ENCODE peak calls at places on chromosomes 5 and 9, in six cellular contexts. One of them, this sample, is unnamed.

GRCh38 chr5:93107141-93107540 is 473.9 kb downstream of the NR2F1-AS1 start:
- DNase-seq in cardiac muscle cell: no peak
- DNase-seq in foreskin fibroblast: no peak
- DNase-seq in mucosa of descending colon: no peak
- DNase-seq in HFF-Myc: no peak
- DNase-seq in keratinocyte: no peak
- DNase-seq in this sample: no peak

GRCh38 chr9:116193636-116194035 is 40.0 kb downstream of the PAPPA start:
- DNase-seq in keratinocyte: peak; percentile 19
- DNase-seq in mucosa of descending colon: no peak
- DNase-seq in HFF-Myc: no peak
- DNase-seq in foreskin fibroblast: peak; percentile 82
- DNase-seq in cardiac muscle cell: peak; percentile 60
- DNase-seq in this sample: no peak

GRCh38 chr5:164002653-164003052 is 497.2 kb downstream of the MAT2B start:
- DNase-seq in keratinocyte: no peak
- DNase-seq in foreskin fibroblast: no peak
- DNase-seq in cardiac muscle cell: peak; percentile 5
- DNase-seq in mucosa of descending colon: no peak
- DNase-seq in HFF-Myc: no peak
- DNase-seq in this sample: no peak

GRCh38 chr5:133460172-133460758 is 152.1 kb downstream of the FSTL4 start:
- DNase-seq in foreskin fibroblast: no peak
- DNase-seq in cardiac muscle cell: peak; percentile 15
- DNase-seq in mucosa of descending colon: peak; percentile 40
- DNase-seq in keratinocyte: no peak
- DNase-seq in HFF-Myc: no peak
- DNase-seq in this sample: no peak

GRCh38 chr5:62343428-62343827 is 37.4 kb downstream of the KIF2A start:
- DNase-seq in mucosa of descending colon: no peak
- DNase-seq in cardiac muscle cell: peak; percentile 16
- DNase-seq in foreskin fibroblast: no peak
- DNase-seq in HFF-Myc: no peak
- DNase-seq in keratinocyte: peak; percentile 4
- DNase-seq in this sample: no peak

GRCh38 chr5:50717615-50718014 is 51.2 kb downstream of the PARP8 start:
- DNase-seq in foreskin fibroblast: no peak
- DNase-seq in HFF-Myc: no peak
- DNase-seq in keratinocyte: no peak
- DNase-seq in mucosa of descending colon: no peak
- DNase-seq in cardiac muscle cell: no peak
- DNase-seq in this sample: no peak

GRCh38 chr5:34570721-34571379 is 85.3 kb upstream of the RAI14 start:
- DNase-seq in mucosa of descending colon: no peak
- DNase-seq in cardiac muscle cell: peak; percentile 77
- DNase-seq in keratinocyte: no peak
- DNase-seq in foreskin fibroblast: peak; percentile 53
- DNase-seq in HFF-Myc: no peak
- DNase-seq in this sample: no peak

GRCh38 chr5:135821061-135821781 is 13.2 kb upstream of the SLC25A48 start:
- DNase-seq in foreskin fibroblast: no peak
- DNase-seq in cardiac muscle cell: no peak
- DNase-seq in HFF-Myc: no peak
- DNase-seq in mucosa of descending colon: no peak
- DNase-seq in keratinocyte: no peak
- DNase-seq in this sample: no peak

GRCh38 chr9:96720435-96720834 is 57.5 kb downstream of the ZNF510 start:
- DNase-seq in cardiac muscle cell: no peak
- DNase-seq in keratinocyte: no peak
- DNase-seq in mucosa of descending colon: peak; percentile 2
- DNase-seq in HFF-Myc: no peak
- DNase-seq in foreskin fibroblast: no peak
- DNase-seq in this sample: no peak

GRCh38 chr9:129953736-129954135 is 89.3 kb downstream of the FNBP1 start:
- DNase-seq in mucosa of descending colon: no peak
- DNase-seq in foreskin fibroblast: no peak
- DNase-seq in keratinocyte: no peak
- DNase-seq in cardiac muscle cell: no peak
- DNase-seq in HFF-Myc: no peak
- DNase-seq in this sample: no peak

GRCh38 chr5:652023-652515 is 39.9 kb downstream of the CEP72 start:
- DNase-seq in foreskin fibroblast: no peak
- DNase-seq in HFF-Myc: no peak
- DNase-seq in cardiac muscle cell: no peak
- DNase-seq in mucosa of descending colon: no peak
- DNase-seq in keratinocyte: no peak
- DNase-seq in this sample: peak; percentile 9

GRCh38 chr5:168714046-168714445 is 134.9 kb upstream of the PANK3 start:
- DNase-seq in keratinocyte: no peak
- DNase-seq in cardiac muscle cell: peak; percentile 25
- DNase-seq in foreskin fibroblast: peak; percentile 36
- DNase-seq in HFF-Myc: no peak
- DNase-seq in mucosa of descending colon: no peak
- DNase-seq in this sample: no peak

GRCh38 chr5:158388018-158388417 is 529.1 kb upstream of the CLINT1 start:
- DNase-seq in cardiac muscle cell: peak; percentile 15
- DNase-seq in HFF-Myc: no peak
- DNase-seq in keratinocyte: no peak
- DNase-seq in mucosa of descending colon: peak; percentile 65
- DNase-seq in foreskin fibroblast: no peak
- DNase-seq in this sample: no peak
- TF ChIP-seq CTCF in cardiac muscle cell: no peak
- TF ChIP-seq CTCF in HFF-Myc: no peak
- TF ChIP-seq CTCF in keratinocyte: no peak
- TF ChIP-seq CTCF in mucosa of descending colon: no peak
- TF ChIP-seq CTCF in foreskin fibroblast: no peak
- TF ChIP-seq CTCF in this sample: no peak

GRCh38 chr5:141560141-141560540 is 58.7 kb downstream of the DIAPH1 start:
- DNase-seq in foreskin fibroblast: no peak
- DNase-seq in HFF-Myc: no peak
- DNase-seq in keratinocyte: peak; percentile 50
- DNase-seq in cardiac muscle cell: peak; percentile 42
- DNase-seq in mucosa of descending colon: peak; percentile 19
- DNase-seq in this sample: no peak

GRCh38 chr5:141557681-141558136 is 61.1 kb downstream of the DIAPH1 start:
- DNase-seq in mucosa of descending colon: peak; percentile 83
- DNase-seq in keratinocyte: peak; percentile 99
- DNase-seq in cardiac muscle cell: peak; percentile 98
- DNase-seq in foreskin fibroblast: peak; percentile 99
- DNase-seq in HFF-Myc: peak; percentile 94
- DNase-seq in this sample: peak; percentile 67

GRCh38 chr5:141559481-141559880 is 59.3 kb downstream of the DIAPH1 start:
- DNase-seq in HFF-Myc: no peak
- DNase-seq in foreskin fibroblast: peak; percentile 33
- DNase-seq in keratinocyte: peak; percentile 69
- DNase-seq in mucosa of descending colon: no peak
- DNase-seq in cardiac muscle cell: peak; percentile 73
- DNase-seq in this sample: no peak

GRCh38 chr5:141558150-141558549 is 60.6 kb downstream of the DIAPH1 start:
- DNase-seq in mucosa of descending colon: no peak
- DNase-seq in HFF-Myc: no peak
- DNase-seq in foreskin fibroblast: no peak
- DNase-seq in cardiac muscle cell: peak; percentile 54
- DNase-seq in keratinocyte: no peak
- DNase-seq in this sample: no peak

GRCh38 chr5:141560725-141561483 is 57.9 kb downstream of the DIAPH1 start:
- DNase-seq in foreskin fibroblast: peak; percentile 96
- DNase-seq in keratinocyte: peak; percentile 86
- DNase-seq in HFF-Myc: peak; percentile 93
- DNase-seq in mucosa of descending colon: peak; percentile 88
- DNase-seq in cardiac muscle cell: peak; percentile 99
- DNase-seq in this sample: no peak
- TF ChIP-seq CTCF in foreskin fibroblast: peak; percentile 81
- TF ChIP-seq CTCF in keratinocyte: peak; percentile 72
- TF ChIP-seq CTCF in HFF-Myc: peak; percentile 68
- TF ChIP-seq CTCF in mucosa of descending colon: peak; percentile 18
- TF ChIP-seq CTCF in cardiac muscle cell: peak; percentile 86
- TF ChIP-seq CTCF in this sample: no peak

DNA sequence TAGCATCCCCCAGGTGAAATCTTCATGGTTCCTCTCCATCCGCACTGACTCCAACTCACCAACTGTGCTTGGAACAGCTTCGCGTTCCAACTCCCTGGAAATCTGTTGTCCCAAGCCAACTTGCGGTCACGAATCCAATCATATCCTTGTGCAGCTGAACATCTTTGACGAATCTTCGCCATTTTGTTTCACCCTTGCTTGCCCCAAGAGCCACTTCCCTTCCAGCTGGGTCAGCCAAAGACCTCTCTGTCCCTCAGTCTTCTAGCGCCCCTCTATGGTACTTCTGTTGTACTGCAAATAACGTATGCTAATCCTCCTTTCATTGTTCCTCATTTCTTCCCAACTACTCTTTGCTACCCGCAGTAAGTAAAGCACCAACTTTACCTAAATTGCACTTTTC is 61.0 kb upstream of the TARS1 start:
- DNase-seq in mucosa of descending colon: peak; percentile 3
- DNase-seq in HFF-Myc: no peak
- DNase-seq in foreskin fibroblast: no peak
- DNase-seq in cardiac muscle cell: peak; percentile 69
- DNase-seq in keratinocyte: peak; percentile 4
- DNase-seq in this sample: no peak
- TF ChIP-seq CTCF in mucosa of descending colon: no peak
- TF ChIP-seq CTCF in HFF-Myc: peak; percentile 56
- TF ChIP-seq CTCF in foreskin fibroblast: peak; percentile 33
- TF ChIP-seq CTCF in cardiac muscle cell: peak; percentile 67
- TF ChIP-seq CTCF in keratinocyte: peak; percentile 46
- TF ChIP-seq CTCF in this sample: no peak

GRCh38 chr5:53128481-53128880 is 18.9 kb upstream of the MOCS2 start:
- DNase-seq in foreskin fibroblast: no peak
- DNase-seq in HFF-Myc: no peak
- DNase-seq in cardiac muscle cell: no peak
- DNase-seq in mucosa of descending colon: no peak
- DNase-seq in keratinocyte: no peak
- DNase-seq in this sample: no peak
- TF ChIP-seq CTCF in foreskin fibroblast: no peak
- TF ChIP-seq CTCF in HFF-Myc: no peak
- TF ChIP-seq CTCF in cardiac muscle cell: no peak
- TF ChIP-seq CTCF in mucosa of descending colon: no peak
- TF ChIP-seq CTCF in keratinocyte: no peak
- TF ChIP-seq CTCF in this sample: no peak

GRCh38 chr5:150077060-150077459 is 9.3 kb downstream of the CSF1R start:
- DNase-seq in keratinocyte: no peak
- DNase-seq in mucosa of descending colon: no peak
- DNase-seq in cardiac muscle cell: no peak
- DNase-seq in foreskin fibroblast: no peak
- DNase-seq in HFF-Myc: no peak
- DNase-seq in this sample: no peak

GRCh38 chr5:150073086-150073625 is 13.2 kb downstream of the CSF1R start:
- DNase-seq in keratinocyte: no peak
- DNase-seq in foreskin fibroblast: no peak
- DNase-seq in mucosa of descending colon: peak; percentile 1
- DNase-seq in cardiac muscle cell: no peak
- DNase-seq in HFF-Myc: no peak
- DNase-seq in this sample: no peak

GRCh38 chr5:150073677-150074076 is 12.7 kb downstream of the CSF1R start:
- DNase-seq in mucosa of descending colon: no peak
- DNase-seq in keratinocyte: no peak
- DNase-seq in HFF-Myc: no peak
- DNase-seq in cardiac muscle cell: no peak
- DNase-seq in foreskin fibroblast: no peak
- DNase-seq in this sample: no peak

GRCh38 chr5:150075806-150076205 is 10.5 kb downstream of the CSF1R start:
- DNase-seq in cardiac muscle cell: no peak
- DNase-seq in mucosa of descending colon: no peak
- DNase-seq in keratinocyte: no peak
- DNase-seq in HFF-Myc: no peak
- DNase-seq in foreskin fibroblast: no peak
- DNase-seq in this sample: no peak

DNA sequence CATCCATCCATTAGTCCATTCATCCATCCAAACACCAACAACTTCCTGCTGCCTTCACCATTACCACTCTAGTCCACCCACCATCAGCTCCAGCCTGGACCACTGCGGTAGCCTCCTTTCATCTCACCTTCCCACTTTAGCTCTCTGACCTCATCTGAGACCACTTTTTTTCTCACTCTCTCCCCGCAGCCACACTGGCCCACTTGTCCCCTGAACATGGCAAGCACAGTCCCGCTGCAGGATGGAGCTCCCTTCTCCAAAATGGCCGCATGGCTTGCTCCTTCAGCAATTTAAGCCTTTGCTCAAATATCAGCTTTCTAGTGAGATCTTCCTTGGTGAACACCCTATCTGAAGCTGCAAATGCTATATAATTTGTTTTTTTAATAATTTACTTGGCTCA is 11.1 kb downstream of the CSF1R start:
- DNase-seq in cardiac muscle cell: no peak
- DNase-seq in mucosa of descending colon: no peak
- DNase-seq in HFF-Myc: no peak
- DNase-seq in foreskin fibroblast: no peak
- DNase-seq in keratinocyte: no peak
- DNase-seq in this sample: no peak
- TF ChIP-seq CTCF in cardiac muscle cell: no peak
- TF ChIP-seq CTCF in mucosa of descending colon: no peak
- TF ChIP-seq CTCF in HFF-Myc: no peak
- TF ChIP-seq CTCF in foreskin fibroblast: no peak
- TF ChIP-seq CTCF in keratinocyte: no peak
- TF ChIP-seq CTCF in this sample: no peak

GRCh38 chr5:68745459-68745858 is 348.4 kb upstream of the SLC30A5 start:
- DNase-seq in cardiac muscle cell: peak; percentile 58
- DNase-seq in mucosa of descending colon: peak; percentile 6
- DNase-seq in foreskin fibroblast: no peak
- DNase-seq in HFF-Myc: no peak
- DNase-seq in keratinocyte: no peak
- DNase-seq in this sample: no peak
- TF ChIP-seq CTCF in cardiac muscle cell: peak; percentile 54
- TF ChIP-seq CTCF in mucosa of descending colon: no peak
- TF ChIP-seq CTCF in foreskin fibroblast: peak; percentile 33
- TF ChIP-seq CTCF in HFF-Myc: peak; percentile 48
- TF ChIP-seq CTCF in keratinocyte: peak; percentile 16
- TF ChIP-seq CTCF in this sample: no peak

This sample was measured in natural killer cell.